ENCODE peak calls at places on chromosomes 13 and 19, in five cellular contexts. T is Peyer's patch, W is astrocyte of the spinal cord, J is glutamatergic neuron, B is pancreas. U is an unnamed sample.

GRCh38 chr19:39413269-39413902 is 917 bp downstream of the PLEKHG2 start:
- DNase-seq in T (peak), W (peak), J (peak), B (peak), U (peak)

GRCh38 chr19:1019980-1020867 is 699 bp downstream of the TMEM259 start:
- DNase-seq in T (peak), W (no peak), J (no peak), B (peak), U (no peak)

GRCh38 chr13:73248711-73249580 is 190.1 kb downstream of the KLF5 start:
- DNase-seq in T (no peak), W (no peak), J (no peak), B (peak), U (peak)

GRCh38 chr19:47351545-47351944 is 2.4 kb downstream of the DHX34 start:
- DNase-seq in T (no peak), W (peak), J (no peak), B (no peak), U (peak)

GRCh38 chr19:7670150-7670784 is 1.4 kb downstream of the RETN start:
- DNase-seq in T (no peak), W (no peak), J (peak), B (no peak), U (no peak)

GRCh38 chr13:73107970-73108369 is 49.2 kb downstream of the KLF5 start:
- DNase-seq in T (no peak), W (no peak), J (no peak), B (no peak), U (no peak)

GRCh38 chr13:61466280-61466679 is 50.6 kb upstream of the PCDH20 start:
- DNase-seq in T (no peak), W (no peak), J (no peak), B (no peak), U (no peak)

GRCh38 chr13:114115191-114115671 is 17.2 kb downstream of the RASA3 start:
- DNase-seq in T (peak), W (peak), J (no peak), B (peak), U (peak)

GRCh38 chr19:35056513-35057063 is 15.1 kb downstream of the HPN start:
- DNase-seq in T (no peak), W (no peak), J (no peak), B (peak), U (no peak)

GRCh38 chr13:113649212-113649611 is 8.8 kb downstream of the ATP4B start:
- DNase-seq in T (peak), W (no peak), J (peak), B (peak), U (no peak)

GRCh38 chr13:66855110-66855509 is 375.0 kb downstream of the PCDH9 start:
- DNase-seq in T (no peak), W (no peak), J (no peak), B (no peak), U (no peak)

GRCh38 chr13:106566682-106567420 is 1.1 kb downstream of the ARGLU1 start:
- DNase-seq in T (no peak), W (peak), J (peak), B (peak), U (peak)

GRCh38 chr19:32570081-32570785 is 10.8 kb upstream of the PDCD5 start:
- DNase-seq in T (peak), W (peak), J (peak), B (no peak), U (peak)

GRCh38 chr19:31612873-31613272 is 263.6 kb upstream of the TSHZ3 start:
- DNase-seq in T (no peak), W (no peak), J (no peak), B (no peak), U (no peak)

GRCh38 chr19:45498411-45499195 is at the start of gene PPM1N:
- DNase-seq in T (peak), W (no peak), J (peak), B (no peak), U (no peak)

GRCh38 chr13:25463496-25463895 is 91.7 kb downstream of the ATP8A2 start:
- DNase-seq in T (no peak), W (no peak), J (no peak), B (no peak), U (no peak)

GRCh38 chr13:98842858-98843481 is 90.5 kb upstream of the SLC15A1 start:
- DNase-seq in T (peak), W (peak), J (peak), B (peak), U (peak)

GRCh38 chr19:51799998-51800848 is 5.3 kb downstream of the FPR3 start:
- DNase-seq in T (no peak), W (peak), J (no peak), B (peak), U (peak)

GRCh38 chr19:51183629-51184028 is 41.3 kb upstream of the CD33 start:
- DNase-seq in T (no peak), W (no peak), J (no peak), B (no peak), U (no peak)

GRCh38 chr13:45826741-45827140 is 24.8 kb downstream of the SIAH3 start:
- DNase-seq in T (no peak), W (no peak), J (no peak), B (no peak), U (no peak)

GRCh38 chr13:86585826-86586225 is 786.6 kb upstream of the SLITRK6 start:
- DNase-seq in T (no peak), W (peak), J (no peak), B (peak), U (peak)

GRCh38 chr13:78595458-78595818 is 7.9 kb downstream of the POU4F1 start:
- DNase-seq in T (no peak), W (no peak), J (no peak), B (no peak), U (no peak)

GRCh38 chr13:82330499-82330898 is 1551.8 kb downstream of the SLITRK1 start:
- DNase-seq in T (no peak), W (peak), J (no peak), B (no peak), U (peak)

DNA sequence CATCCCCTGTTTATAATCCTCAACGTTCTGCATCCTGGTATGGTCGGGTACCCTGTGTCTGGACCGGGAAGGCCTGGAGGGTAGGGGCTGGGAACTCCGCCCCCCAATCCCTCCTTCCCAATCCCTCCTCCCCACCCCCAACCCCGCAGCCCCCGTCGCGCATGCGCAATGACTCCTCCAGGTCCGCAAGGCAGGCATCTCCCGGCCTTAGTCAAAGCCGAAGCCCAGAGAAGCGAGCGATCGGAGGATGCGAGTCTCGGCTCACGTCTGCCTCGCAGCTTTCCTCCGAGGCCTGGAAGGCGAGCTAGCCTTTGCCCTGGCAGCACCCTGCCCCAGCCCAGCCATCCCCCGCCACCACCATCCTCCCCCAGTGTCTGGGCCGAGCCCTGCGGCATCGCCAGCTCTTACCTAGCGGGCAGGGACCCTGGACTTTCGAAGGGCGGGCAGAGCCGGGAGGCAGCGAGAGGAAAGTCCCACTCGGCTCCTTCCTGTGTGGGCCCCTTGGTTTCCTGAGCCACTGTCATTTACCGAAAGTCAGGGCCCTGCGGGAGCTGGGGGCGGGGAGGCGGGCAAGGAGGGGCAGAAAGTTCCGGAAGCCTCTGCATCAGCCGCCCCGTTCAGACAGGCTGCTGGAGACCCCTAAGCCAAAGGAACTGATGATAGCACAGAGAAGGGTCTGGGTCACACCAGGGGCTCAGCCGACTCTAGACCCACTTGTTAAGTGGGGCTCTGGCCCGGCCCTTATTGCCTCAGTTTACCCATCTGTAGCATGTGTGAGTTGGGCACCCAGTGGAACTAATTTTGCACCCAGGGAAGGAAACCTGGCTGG is at the start of gene JAK3:
- DNase-seq in T (peak), W (peak), J (peak), B (peak), U (peak)
- TF ChIP-seq CTCF in T (no peak), W (no peak), J (no peak), B (no peak), U (no peak)

GRCh38 chr19:58409010-58409790 is 751 bp downstream of the ZNF584 start:
- DNase-seq in T (no peak), W (no peak), J (no peak), B (no peak), U (no peak)

GRCh38 chr19:58407658-58408151 is 744 bp upstream of the ZNF584 start:
- DNase-seq in T (no peak), W (no peak), J (no peak), B (no peak), U (no peak)

GRCh38 chr19:58408152-58409009 is at the start of gene ZNF584:
- DNase-seq in T (peak), W (peak), J (peak), B (peak), U (peak)

GRCh38 chr19:58401825-58402433 is 6.5 kb downstream of the RNF225 start:
- DNase-seq in T (peak), W (no peak), J (no peak), B (no peak), U (no peak)

GRCh38 chr19:58406818-58407657 is 1.4 kb upstream of the ZNF584 start:
- DNase-seq in T (no peak), W (no peak), J (no peak), B (no peak), U (no peak)
- TF ChIP-seq CTCF in T (no peak), W (peak), J (peak), B (no peak), U (peak)

GRCh38 chr19:2223391-2223790 is 12.7 kb downstream of the PLEKHJ1 start:
- DNase-seq in T (no peak), W (no peak), J (no peak), B (no peak), U (no peak)

GRCh38 chr19:2219726-2220125 is 16.4 kb downstream of the PLEKHJ1 start:
- DNase-seq in T (no peak), W (no peak), J (no peak), B (no peak), U (no peak)

GRCh38 chr19:2223959-2224358 is 12.2 kb downstream of the PLEKHJ1 start:
- DNase-seq in T (no peak), W (no peak), J (no peak), B (no peak), U (no peak)

GRCh38 chr19:2221250-2221831 is 14.8 kb downstream of the PLEKHJ1 start:
- DNase-seq in T (no peak), W (peak), J (no peak), B (no peak), U (no peak)

GRCh38 chr19:2221918-2222317 is 14.2 kb downstream of the PLEKHJ1 start:
- DNase-seq in T (no peak), W (no peak), J (no peak), B (no peak), U (no peak)
- TF ChIP-seq CTCF in T (no peak), W (peak), J (no peak), B (no peak), U (peak)

GRCh38 chr19:6092329-6093286 is 17.7 kb downstream of the RFX2 start:
- DNase-seq in T (peak), W (peak), J (peak), B (peak), U (peak)
- TF ChIP-seq CTCF in T (peak), W (no peak), J (no peak), B (no peak), U (no peak)

DNA sequence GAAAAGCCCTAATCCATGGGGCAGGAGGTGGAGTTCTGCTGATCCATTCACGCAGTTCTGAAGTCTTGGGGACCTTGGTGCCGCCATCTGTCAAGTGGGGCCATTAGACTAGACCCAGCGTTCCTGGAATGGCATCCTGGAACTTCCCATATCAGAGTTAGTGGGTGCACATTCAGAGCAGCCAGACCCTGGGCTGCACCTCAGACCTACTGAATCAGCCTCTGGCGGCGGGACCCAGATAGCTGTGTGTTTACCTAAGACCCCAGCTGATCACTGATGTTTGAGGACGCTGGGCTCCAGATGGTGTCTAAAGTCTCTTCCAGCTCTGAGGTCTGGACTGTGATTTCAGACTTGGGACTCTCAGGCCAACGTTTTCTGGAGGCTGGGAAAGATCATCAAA is 12.8 kb downstream of the POP4 start:
- DNase-seq in T (no peak), W (no peak), J (no peak), B (no peak), U (no peak)
- TF ChIP-seq CTCF in T (no peak), W (no peak), J (no peak), B (no peak), U (no peak)

GRCh38 chr13:75418186-75418843 is 63.7 kb downstream of the TBC1D4 start:
- DNase-seq in T (no peak), W (no peak), J (no peak), B (no peak), U (no peak)

GRCh38 chr13:75417647-75418046 is 64.3 kb downstream of the TBC1D4 start:
- DNase-seq in T (no peak), W (no peak), J (no peak), B (no peak), U (no peak)

GRCh38 chr13:75415720-75416119 is 66.2 kb downstream of the TBC1D4 start:
- DNase-seq in T (no peak), W (peak), J (no peak), B (no peak), U (peak)

GRCh38 chr13:75417006-75417384 is 65.0 kb downstream of the TBC1D4 start:
- DNase-seq in T (no peak), W (no peak), J (no peak), B (no peak), U (no peak)

DNA sequence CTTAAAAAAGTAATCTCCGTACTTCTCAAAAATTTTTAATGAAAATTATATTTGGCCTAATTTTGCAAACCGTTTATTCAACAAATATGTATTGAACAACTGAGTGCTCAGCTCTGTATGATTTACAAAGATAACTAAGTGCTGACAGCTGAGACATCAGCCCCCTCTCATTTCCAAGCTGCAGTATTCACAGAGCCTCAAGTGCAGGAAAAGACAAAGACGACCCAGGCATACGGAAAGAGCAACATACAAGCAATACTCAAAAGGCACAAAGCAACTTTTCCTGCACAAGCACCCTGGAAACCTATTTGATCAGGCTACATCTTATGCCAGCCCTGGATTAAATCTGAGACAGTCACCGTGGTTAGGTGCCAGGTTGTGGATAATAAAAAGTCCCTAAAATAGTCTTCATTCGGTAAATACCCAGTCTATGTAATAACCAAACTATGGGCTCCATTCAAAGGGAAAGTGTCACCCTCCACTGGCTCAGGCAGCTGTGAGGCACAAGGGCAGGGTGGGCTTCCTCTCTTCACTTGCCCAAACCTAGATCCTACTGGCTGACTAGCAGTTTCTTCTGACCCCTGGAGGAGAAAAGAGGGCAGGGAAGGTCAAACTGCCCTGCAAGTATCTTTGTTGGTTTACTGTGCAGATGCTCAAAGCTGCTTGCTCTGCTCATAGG is 65.5 kb downstream of the TBC1D4 start:
- DNase-seq in T (no peak), W (no peak), J (no peak), B (no peak), U (no peak)
- TF ChIP-seq CTCF in T (no peak), W (no peak), J (no peak), B (no peak), U (no peak)

GRCh38 chr19:13033819-13034611 is 38.7 kb downstream of the NFIX start:
- DNase-seq in T (peak), W (peak), J (peak), B (peak), U (peak)
- TF ChIP-seq CTCF in T (peak), W (peak), J (peak), B (peak), U (peak)

DNA sequence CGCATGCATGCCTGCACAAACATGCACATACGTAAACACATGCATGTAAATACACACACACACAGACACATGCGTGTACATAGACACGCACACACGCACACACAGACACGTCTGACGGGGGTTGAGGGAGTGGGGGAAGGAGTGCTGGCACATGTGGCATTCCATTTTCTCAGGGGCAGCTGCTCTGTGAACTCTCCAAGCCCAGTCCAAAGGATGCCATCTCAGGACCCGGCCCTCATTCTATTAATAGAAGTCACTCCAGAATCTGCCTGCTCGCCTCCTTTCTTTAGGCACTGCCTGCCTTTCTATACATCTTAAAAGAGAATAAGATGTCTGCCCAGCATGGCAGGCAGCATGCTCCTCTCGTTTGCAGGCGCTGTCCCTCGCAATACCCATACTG is 5.3 kb downstream of the ARHGEF7 start:
- DNase-seq in T (no peak), W (no peak), J (no peak), B (no peak), U (no peak)
- TF ChIP-seq CTCF in T (no peak), W (no peak), J (no peak), B (no peak), U (no peak)

GRCh38 chr19:18252370-18252717 is 21.9 kb downstream of the IQCN start:
- DNase-seq in T (no peak), W (no peak), J (no peak), B (no peak), U (no peak)

GRCh38 chr19:18249834-18250233 is 23.6 kb upstream of the PDE4C start:
- DNase-seq in T (no peak), W (no peak), J (no peak), B (no peak), U (no peak)

GRCh38 chr19:18253130-18253529 is 21.1 kb downstream of the IQCN start:
- DNase-seq in T (no peak), W (no peak), J (no peak), B (no peak), U (no peak)

GRCh38 chr19:18253716-18254115 is 20.5 kb downstream of the IQCN start:
- DNase-seq in T (peak), W (no peak), J (no peak), B (no peak), U (no peak)

DNA sequence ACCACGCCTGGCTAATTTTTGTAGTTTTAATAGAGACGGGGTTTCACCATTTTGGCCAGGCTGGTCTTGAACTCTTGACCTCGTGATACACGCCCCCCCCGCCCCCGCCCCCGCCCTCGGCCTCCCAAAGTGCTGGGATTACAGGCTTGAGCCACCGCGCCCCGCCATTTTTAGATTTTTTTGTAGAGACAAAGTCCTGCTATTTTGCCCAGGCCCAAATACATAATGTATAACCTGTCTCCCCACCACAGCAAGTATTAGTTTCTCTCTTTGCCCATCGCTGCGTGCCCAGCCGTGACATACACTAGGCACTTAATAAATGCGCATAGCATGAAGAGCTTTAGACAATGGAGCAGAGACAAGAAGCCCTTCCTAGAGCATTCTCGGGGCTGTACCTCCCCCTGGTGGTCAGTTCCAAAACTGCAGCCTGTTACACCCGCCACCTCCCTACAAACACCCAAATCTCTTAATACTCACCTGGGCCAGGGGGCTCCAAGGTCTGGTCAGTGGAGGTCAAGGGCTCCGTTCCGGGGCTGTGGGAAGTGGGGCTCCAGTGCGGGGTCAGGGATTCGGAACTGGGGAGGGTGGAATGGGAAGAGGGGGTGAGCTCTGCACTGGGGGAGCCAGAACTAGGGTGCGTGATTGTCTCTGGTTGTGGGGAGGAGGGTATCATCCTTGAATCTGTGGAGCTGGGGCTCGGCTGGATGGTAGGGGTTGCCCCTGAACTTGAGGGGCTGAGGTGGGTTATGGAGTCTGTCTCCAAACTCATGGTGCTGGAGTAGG is 22.5 kb downstream of the IQCN start:
- DNase-seq in T (peak), W (peak), J (peak), B (peak), U (peak)
- TF ChIP-seq CTCF in T (peak), W (peak), J (peak), B (peak), U (peak)

GRCh38 chr19:50044922-50045321 is 19.1 kb downstream of the ZNF473 start:
- DNase-seq in T (no peak), W (no peak), J (no peak), B (no peak), U (no peak)

GRCh38 chr19:50047686-50048085 is 21.9 kb downstream of the ZNF473 start:
- DNase-seq in T (no peak), W (no peak), J (no peak), B (no peak), U (no peak)

GRCh38 chr19:50043967-50044366 is 18.2 kb downstream of the ZNF473 start:
- DNase-seq in T (no peak), W (no peak), J (no peak), B (no peak), U (no peak)

GRCh38 chr19:50050406-50051223 is 24.8 kb downstream of the ZNF473 start:
- DNase-seq in T (peak), W (peak), J (peak), B (peak), U (peak)

GRCh38 chr19:50046649-50047503 is 21.1 kb downstream of the ZNF473 start:
- DNase-seq in T (no peak), W (no peak), J (peak), B (peak), U (peak)
- TF ChIP-seq CTCF in T (peak), W (peak), J (peak), B (peak), U (peak)